ENCODE peak calls at places on chromosomes 11 and 22, in five cellular contexts. One of them, this sample, is unnamed.

GRCh38 chr22:39129746-39130145 is 22.7 kb downstream of the CBX7 start:
- DNase-seq in body of pancreas: no peak
- DNase-seq in CD4-positive, alpha-beta T cell: no peak
- DNase-seq in CD8-positive, alpha-beta memory T cell: no peak
- DNase-seq in CD8-positive, alpha-beta T cell: no peak
- DNase-seq in this sample: no peak

GRCh38 chr22:16844529-16844928 is 19.3 kb upstream of the XKR3 start:
- DNase-seq in body of pancreas: no peak
- DNase-seq in CD4-positive, alpha-beta T cell: no peak
- DNase-seq in CD8-positive, alpha-beta memory T cell: no peak
- DNase-seq in CD8-positive, alpha-beta T cell: no peak
- DNase-seq in this sample: no peak

GRCh38 chr11:116117326-116118137 is 613.3 kb upstream of the CADM1 start:
- DNase-seq in body of pancreas: no peak
- DNase-seq in CD4-positive, alpha-beta T cell: no peak
- DNase-seq in CD8-positive, alpha-beta memory T cell: no peak
- DNase-seq in CD8-positive, alpha-beta T cell: no peak
- DNase-seq in this sample: no peak

GRCh38 chr22:38572065-38572464 is 2.1 kb upstream of the DMC1 start:
- DNase-seq in body of pancreas: peak; percentile 43
- DNase-seq in CD4-positive, alpha-beta T cell: peak; percentile 9
- DNase-seq in CD8-positive, alpha-beta memory T cell: peak; percentile 28
- DNase-seq in CD8-positive, alpha-beta T cell: no peak
- DNase-seq in this sample: no peak

GRCh38 chr22:49582171-49582570 is 245.5 kb downstream of the BRD1 start:
- DNase-seq in body of pancreas: no peak
- DNase-seq in CD4-positive, alpha-beta T cell: no peak
- DNase-seq in CD8-positive, alpha-beta memory T cell: no peak
- DNase-seq in CD8-positive, alpha-beta T cell: no peak
- DNase-seq in this sample: no peak

GRCh38 chr11:47577460-47578041 is 1.2 kb downstream of the KBTBD4 start:
- DNase-seq in body of pancreas: no peak
- DNase-seq in CD4-positive, alpha-beta T cell: no peak
- DNase-seq in CD8-positive, alpha-beta memory T cell: no peak
- DNase-seq in CD8-positive, alpha-beta T cell: no peak
- DNase-seq in this sample: no peak

GRCh38 chr11:122715883-122716282 is 60.4 kb downstream of the UBASH3B start:
- DNase-seq in body of pancreas: no peak
- DNase-seq in CD4-positive, alpha-beta T cell: no peak
- DNase-seq in CD8-positive, alpha-beta memory T cell: no peak
- DNase-seq in CD8-positive, alpha-beta T cell: no peak
- DNase-seq in this sample: no peak

GRCh38 chr11:16584569-16584968 is 153.9 kb upstream of the C11orf58 start:
- DNase-seq in body of pancreas: no peak
- DNase-seq in CD4-positive, alpha-beta T cell: no peak
- DNase-seq in CD8-positive, alpha-beta memory T cell: no peak
- DNase-seq in CD8-positive, alpha-beta T cell: no peak
- DNase-seq in this sample: no peak

GRCh38 chr11:68372114-68372513 is 59.7 kb downstream of the LRP5 start:
- DNase-seq in body of pancreas: no peak
- DNase-seq in CD4-positive, alpha-beta T cell: no peak
- DNase-seq in CD8-positive, alpha-beta memory T cell: no peak
- DNase-seq in CD8-positive, alpha-beta T cell: no peak
- DNase-seq in this sample: no peak

GRCh38 chr22:46053563-46054090 is 76.7 kb upstream of the WNT7B start:
- DNase-seq in body of pancreas: peak; percentile 79
- DNase-seq in CD4-positive, alpha-beta T cell: no peak
- DNase-seq in CD8-positive, alpha-beta memory T cell: peak; percentile 70
- DNase-seq in CD8-positive, alpha-beta T cell: peak; percentile 84
- DNase-seq in this sample: peak; percentile 94

GRCh38 chr11:16611395-16612233 is 126.8 kb upstream of the C11orf58 start:
- DNase-seq in body of pancreas: no peak
- DNase-seq in CD4-positive, alpha-beta T cell: no peak
- DNase-seq in CD8-positive, alpha-beta memory T cell: no peak
- DNase-seq in CD8-positive, alpha-beta T cell: no peak
- DNase-seq in this sample: peak; percentile 37

GRCh38 chr22:45006873-45007246 is 2.9 kb downstream of the PHF21B start:
- DNase-seq in body of pancreas: no peak
- DNase-seq in CD4-positive, alpha-beta T cell: no peak
- DNase-seq in CD8-positive, alpha-beta memory T cell: no peak
- DNase-seq in CD8-positive, alpha-beta T cell: no peak
- DNase-seq in this sample: peak; percentile 34

GRCh38 chr11:93905384-93905783 is 55.0 kb upstream of the VSTM5 start:
- DNase-seq in body of pancreas: no peak
- DNase-seq in CD4-positive, alpha-beta T cell: no peak
- DNase-seq in CD8-positive, alpha-beta memory T cell: no peak
- DNase-seq in CD8-positive, alpha-beta T cell: no peak
- DNase-seq in this sample: no peak

GRCh38 chr11:70651036-70651435 is 252.7 kb downstream of the CTTN start:
- DNase-seq in body of pancreas: no peak
- DNase-seq in CD4-positive, alpha-beta T cell: no peak
- DNase-seq in CD8-positive, alpha-beta memory T cell: no peak
- DNase-seq in CD8-positive, alpha-beta T cell: no peak
- DNase-seq in this sample: no peak
- H3K27me3 ChIP-seq in body of pancreas: no peaks in the 10 kb centered on the region
- H3K27me3 ChIP-seq in CD4-positive, alpha-beta T cell: no peaks in the 10 kb centered on the region
- H3K27me3 ChIP-seq in CD8-positive, alpha-beta memory T cell: no peaks in the 10 kb centered on the region
- H3K27me3 ChIP-seq in CD8-positive, alpha-beta T cell: no peaks in the 10 kb centered on the region
- H3K27me3 ChIP-seq in this sample: no peaks in the 10 kb centered on the region

DNA sequence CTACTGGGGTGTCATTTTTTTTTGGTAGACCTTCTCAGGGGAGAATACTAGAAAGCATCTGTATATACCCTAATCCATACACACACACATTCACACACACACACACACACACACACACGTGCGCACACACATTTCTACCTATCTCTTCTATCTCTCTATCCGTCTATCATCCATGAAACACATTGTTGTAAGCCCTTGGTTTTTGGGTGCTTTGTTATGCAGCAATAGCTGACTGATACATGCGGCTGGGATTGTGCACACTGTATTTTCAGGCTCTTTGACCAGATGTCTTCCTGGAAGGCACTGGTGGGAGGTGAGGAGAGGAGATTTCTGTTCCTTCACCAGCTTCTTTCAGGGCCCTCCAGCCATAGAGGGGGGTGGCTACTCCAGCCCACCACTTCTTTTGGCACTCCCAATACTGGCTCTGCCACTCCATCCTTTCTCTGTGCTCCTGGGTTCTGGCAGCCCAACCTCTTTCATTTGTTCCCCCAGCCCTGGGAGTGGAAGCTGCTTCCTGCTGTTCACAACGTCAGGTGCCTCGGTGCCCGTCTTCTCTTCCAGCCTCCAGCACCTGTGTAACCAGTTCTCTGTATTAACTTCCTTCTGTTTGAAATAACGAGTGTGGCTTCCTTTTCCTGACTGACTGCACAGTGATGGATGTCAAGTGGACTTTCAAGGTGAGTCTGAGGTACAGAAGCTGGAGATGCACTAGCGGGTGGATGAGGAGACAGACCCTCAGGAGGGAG is 12.4 kb upstream of the MUC2 start:
- DNase-seq in body of pancreas: no peak
- DNase-seq in CD4-positive, alpha-beta T cell: no peak
- DNase-seq in CD8-positive, alpha-beta memory T cell: no peak
- DNase-seq in CD8-positive, alpha-beta T cell: no peak
- DNase-seq in this sample: no peak
- H3K27me3 ChIP-seq in body of pancreas: no peaks in the 10 kb centered on the region
- H3K27me3 ChIP-seq in CD4-positive, alpha-beta T cell: no peaks in the 10 kb centered on the region
- H3K27me3 ChIP-seq in CD8-positive, alpha-beta memory T cell: no peaks in the 10 kb centered on the region
- H3K27me3 ChIP-seq in CD8-positive, alpha-beta T cell: no peaks in the 10 kb centered on the region
- H3K27me3 ChIP-seq in this sample: no peaks in the 10 kb centered on the region

GRCh38 chr22:19672054-19672776 is 42.1 kb upstream of the SEPTIN5 start:
- DNase-seq in body of pancreas: no peak
- DNase-seq in CD4-positive, alpha-beta T cell: no peak
- DNase-seq in CD8-positive, alpha-beta memory T cell: no peak
- DNase-seq in CD8-positive, alpha-beta T cell: no peak
- DNase-seq in this sample: no peak

GRCh38 chr22:19674129-19674928 is 40.0 kb upstream of the SEPTIN5 start:
- DNase-seq in body of pancreas: no peak
- DNase-seq in CD4-positive, alpha-beta T cell: no peak
- DNase-seq in CD8-positive, alpha-beta memory T cell: no peak
- DNase-seq in CD8-positive, alpha-beta T cell: no peak
- DNase-seq in this sample: no peak

GRCh38 chr22:19673660-19674059 is 40.6 kb upstream of the SEPTIN5 start:
- DNase-seq in body of pancreas: no peak
- DNase-seq in CD4-positive, alpha-beta T cell: no peak
- DNase-seq in CD8-positive, alpha-beta memory T cell: no peak
- DNase-seq in CD8-positive, alpha-beta T cell: no peak
- DNase-seq in this sample: no peak

GRCh38 chr22:19674929-19675253 is 39.4 kb upstream of the SEPTIN5 start:
- DNase-seq in body of pancreas: no peak
- DNase-seq in CD4-positive, alpha-beta T cell: no peak
- DNase-seq in CD8-positive, alpha-beta memory T cell: no peak
- DNase-seq in CD8-positive, alpha-beta T cell: no peak
- DNase-seq in this sample: no peak

DNA sequence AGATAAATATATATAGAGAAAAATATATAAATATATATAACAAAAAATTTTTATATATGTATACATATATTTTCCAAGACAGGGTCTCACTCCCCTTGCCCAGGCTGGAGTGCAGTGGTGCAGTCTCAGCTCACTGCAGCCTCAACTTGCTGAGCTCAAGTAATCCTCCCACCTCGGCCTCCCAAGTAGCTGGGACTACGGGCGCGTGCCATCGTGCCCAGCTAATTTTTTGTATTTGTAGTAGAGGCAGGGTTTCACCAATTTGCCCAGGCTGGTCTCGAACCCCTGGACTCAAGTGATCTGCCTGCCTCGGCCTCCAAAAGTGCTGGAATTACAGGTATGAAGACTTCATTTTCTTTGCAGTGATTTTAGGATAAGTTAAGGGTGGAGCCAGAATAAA is 38.9 kb upstream of the SEPTIN5 start:
- DNase-seq in body of pancreas: no peak
- DNase-seq in CD4-positive, alpha-beta T cell: no peak
- DNase-seq in CD8-positive, alpha-beta memory T cell: no peak
- DNase-seq in CD8-positive, alpha-beta T cell: no peak
- DNase-seq in this sample: no peak
- H3K27me3 ChIP-seq in body of pancreas: no peaks in the 10 kb centered on the region
- H3K27me3 ChIP-seq in CD4-positive, alpha-beta T cell: peaks cover 18% of the 10 kb centered on the region
- H3K27me3 ChIP-seq in CD8-positive, alpha-beta memory T cell: peaks cover 7% of the 10 kb centered on the region
- H3K27me3 ChIP-seq in CD8-positive, alpha-beta T cell: no peaks in the 10 kb centered on the region
- H3K27me3 ChIP-seq in this sample: no peaks in the 10 kb centered on the region

GRCh38 chr22:36616682-36617081 is 86.9 kb downstream of the CACNG2 start:
- DNase-seq in body of pancreas: no peak
- DNase-seq in CD4-positive, alpha-beta T cell: no peak
- DNase-seq in CD8-positive, alpha-beta memory T cell: no peak
- DNase-seq in CD8-positive, alpha-beta T cell: no peak
- DNase-seq in this sample: no peak

GRCh38 chr22:36613958-36614357 is 85.0 kb upstream of the EIF3D start:
- DNase-seq in body of pancreas: peak; percentile 20
- DNase-seq in CD4-positive, alpha-beta T cell: no peak
- DNase-seq in CD8-positive, alpha-beta memory T cell: no peak
- DNase-seq in CD8-positive, alpha-beta T cell: no peak
- DNase-seq in this sample: no peak

GRCh38 chr22:36625102-36625501 is 78.5 kb downstream of the CACNG2 start:
- DNase-seq in body of pancreas: no peak
- DNase-seq in CD4-positive, alpha-beta T cell: no peak
- DNase-seq in CD8-positive, alpha-beta memory T cell: no peak
- DNase-seq in CD8-positive, alpha-beta T cell: no peak
- DNase-seq in this sample: no peak

GRCh38 chr22:36617694-36618522 is 85.6 kb downstream of the CACNG2 start:
- DNase-seq in body of pancreas: peak; percentile 39
- DNase-seq in CD4-positive, alpha-beta T cell: no peak
- DNase-seq in CD8-positive, alpha-beta memory T cell: no peak
- DNase-seq in CD8-positive, alpha-beta T cell: no peak
- DNase-seq in this sample: no peak

DNA sequence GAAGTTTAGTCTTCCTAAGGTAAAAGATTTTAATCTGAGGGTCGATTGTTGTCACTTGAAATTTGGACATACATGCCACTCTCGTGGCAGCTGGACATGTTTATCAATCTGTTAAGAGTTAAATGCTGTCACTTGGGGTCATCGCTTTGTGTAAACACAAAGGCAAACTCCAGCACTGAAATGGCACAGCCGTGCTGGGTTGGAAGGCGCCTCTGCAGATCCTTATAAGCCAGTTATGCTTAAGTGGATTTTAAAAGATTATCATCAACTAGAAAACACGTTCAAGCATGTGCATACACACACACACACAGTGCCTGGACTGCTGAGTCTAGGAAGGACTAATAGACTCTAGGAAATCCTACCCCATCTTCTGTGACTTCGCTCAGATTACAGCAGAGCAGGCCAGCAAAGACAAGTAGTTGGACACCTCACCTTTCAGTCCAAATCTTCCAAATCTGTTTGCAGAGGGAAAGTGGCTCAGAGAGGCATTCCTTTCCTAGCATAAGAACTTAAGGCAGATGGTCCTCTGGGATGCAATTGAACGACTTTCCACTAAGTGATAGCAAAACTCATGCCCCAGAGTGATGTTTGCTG is 83.7 kb downstream of the CACNG2 start:
- DNase-seq in body of pancreas: no peak
- DNase-seq in CD4-positive, alpha-beta T cell: no peak
- DNase-seq in CD8-positive, alpha-beta memory T cell: no peak
- DNase-seq in CD8-positive, alpha-beta T cell: no peak
- DNase-seq in this sample: no peak
- H3K27me3 ChIP-seq in body of pancreas: no peaks in the 10 kb centered on the region
- H3K27me3 ChIP-seq in CD4-positive, alpha-beta T cell: peaks cover 26% of the 10 kb centered on the region
- H3K27me3 ChIP-seq in CD8-positive, alpha-beta memory T cell: peaks cover 3% of the 10 kb centered on the region
- H3K27me3 ChIP-seq in CD8-positive, alpha-beta T cell: peaks cover 5% of the 10 kb centered on the region
- H3K27me3 ChIP-seq in this sample: no peaks in the 10 kb centered on the region

DNA sequence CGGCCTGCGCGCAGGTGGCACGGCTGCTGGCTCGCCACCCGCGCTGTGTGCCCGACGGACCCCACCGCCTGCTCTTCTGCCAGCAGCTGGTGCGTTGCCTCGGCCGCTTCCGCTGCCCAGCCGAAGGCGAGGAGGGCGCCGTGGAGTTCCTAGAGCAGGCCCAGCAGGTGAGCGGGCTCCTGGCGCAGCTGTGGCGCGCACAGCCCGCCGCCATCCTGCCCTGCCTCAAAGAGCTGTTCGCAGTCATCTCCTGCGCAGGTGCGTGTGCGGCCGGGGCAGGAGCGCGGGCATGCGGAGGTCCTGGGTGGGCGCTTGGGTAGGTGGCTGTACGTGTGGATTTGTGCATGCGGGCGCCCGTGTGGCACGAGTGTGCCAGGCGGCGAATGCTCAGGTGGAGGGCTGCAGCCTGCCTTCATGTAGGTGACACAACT is 8.0 kb downstream of the USP35 start:
- DNase-seq in body of pancreas: no peak
- DNase-seq in CD4-positive, alpha-beta T cell: no peak
- DNase-seq in CD8-positive, alpha-beta memory T cell: no peak
- DNase-seq in CD8-positive, alpha-beta T cell: no peak
- DNase-seq in this sample: no peak
- H3K27me3 ChIP-seq in body of pancreas: no peaks in the 10 kb centered on the region
- H3K27me3 ChIP-seq in CD4-positive, alpha-beta T cell: no peaks in the 10 kb centered on the region
- H3K27me3 ChIP-seq in CD8-positive, alpha-beta memory T cell: no peaks in the 10 kb centered on the region
- H3K27me3 ChIP-seq in CD8-positive, alpha-beta T cell: no peaks in the 10 kb centered on the region
- H3K27me3 ChIP-seq in this sample: no peaks in the 10 kb centered on the region

This sample was measured in right cardiac atrium.